ENCODE peak calls at places on chromosomes 11 and 22, in six cellular contexts. G, N, R, O, E and C are unnamed samples.

GRCh38 chr11:132196928-132197327 is 826.5 kb downstream of the NTM start:
- DNase-seq in G (no peak), N (no peak), R (no peak), O (no peak), E (no peak), C (no peak)

GRCh38 chr11:75639752-75640151 is 29.1 kb downstream of the MAP6 start:
- DNase-seq in G (no peak), N (peak), R (peak), O (no peak), E (peak), C (peak)

GRCh38 chr11:16184588-16184987 is 171.8 kb downstream of the SOX6 start:
- DNase-seq in G (no peak), N (no peak), R (no peak), O (no peak), E (no peak), C (no peak)

GRCh38 chr11:46682773-46683752 is 17.4 kb downstream of the ARHGAP1 start:
- DNase-seq in G (no peak), N (no peak), R (no peak), O (no peak), E (no peak), C (peak)

GRCh38 chr11:35615911-35616900 is 2.1 kb upstream of the FJX1 start:
- DNase-seq in G (no peak), N (no peak), R (no peak), O (peak), E (no peak), C (peak)

GRCh38 chr11:1749020-1749758 is 1.2 kb downstream of the IFITM10 start:
- DNase-seq in G (no peak), N (peak), R (no peak), O (no peak), E (no peak), C (peak)

GRCh38 chr22:40244586-40244985 is 66.9 kb downstream of the TNRC6B start:
- DNase-seq in G (no peak), N (no peak), R (no peak), O (no peak), E (no peak), C (no peak)

GRCh38 chr11:71936825-71937224 is 8.0 kb downstream of the RNF121 start:
- DNase-seq in G (no peak), N (no peak), R (no peak), O (no peak), E (no peak), C (peak)

GRCh38 chr11:2932850-2933251 is 3.6 kb upstream of the PHLDA2 start:
- DNase-seq in G (no peak), N (no peak), R (no peak), O (no peak), E (no peak), C (no peak)

GRCh38 chr11:101945418-101945817 is 29.1 kb upstream of the ANGPTL5 start:
- DNase-seq in G (no peak), N (no peak), R (no peak), O (no peak), E (no peak), C (no peak)

GRCh38 chr11:72869845-72870244 is 55.6 kb downstream of the ATG16L2 start:
- DNase-seq in G (no peak), N (no peak), R (no peak), O (no peak), E (no peak), C (no peak)

GRCh38 chr11:80860632-80861031 is 1419.8 kb upstream of the TENM4 start:
- DNase-seq in G (no peak), N (no peak), R (no peak), O (no peak), E (no peak), C (no peak)

GRCh38 chr22:30054067-30054763 is 26.0 kb upstream of the HORMAD2 start:
- DNase-seq in G (no peak), N (no peak), R (no peak), O (no peak), E (no peak), C (peak)

GRCh38 chr11:12818333-12819015 is 144.3 kb downstream of the TEAD1 start:
- DNase-seq in G (no peak), N (peak), R (no peak), O (no peak), E (no peak), C (peak)

GRCh38 chr11:43856988-43857387 is 23.6 kb upstream of the ALKBH3 start:
- DNase-seq in G (no peak), N (no peak), R (no peak), O (no peak), E (no peak), C (no peak)

GRCh38 chr11:11035331-11035730 is 177.5 kb upstream of the ZBED5 start:
- DNase-seq in G (no peak), N (no peak), R (no peak), O (no peak), E (no peak), C (peak)

GRCh38 chr22:41939981-41940852 is 6.7 kb downstream of the CENPM start:
- DNase-seq in G (no peak), N (no peak), R (no peak), O (no peak), E (no peak), C (no peak)

GRCh38 chr11:15346907-15347306 is 232.2 kb downstream of the INSC start:
- DNase-seq in G (no peak), N (no peak), R (no peak), O (no peak), E (no peak), C (no peak)

GRCh38 chr11:92837595-92837994 is 131.9 kb upstream of the MTNR1B start:
- DNase-seq in G (no peak), N (no peak), R (no peak), O (no peak), E (no peak), C (no peak)

GRCh38 chr11:130531061-130531460 is 82.6 kb downstream of the ADAMTS15 start:
- DNase-seq in G (no peak), N (no peak), R (no peak), O (no peak), E (no peak), C (peak)

GRCh38 chr11:122024278-122024677 is 91.7 kb downstream of the BLID start:
- DNase-seq in G (no peak), N (no peak), R (no peak), O (no peak), E (no peak), C (no peak)

GRCh38 chr11:91776660-91777059 is 448.0 kb upstream of the FAT3 start:
- DNase-seq in G (no peak), N (no peak), R (no peak), O (no peak), E (no peak), C (no peak)

GRCh38 chr22:48239461-48240164 is 1477.2 kb downstream of the TBC1D22A start:
- DNase-seq in G (no peak), N (no peak), R (no peak), O (peak), E (no peak), C (no peak)

GRCh38 chr22:18103527-18104269 is 6.9 kb upstream of the TUBA8 start:
- DNase-seq in G (no peak), N (no peak), R (no peak), O (no peak), E (no peak), C (no peak)

GRCh38 chr11:118530683-118531596 is at the start of gene TMEM25:
- DNase-seq in G (no peak), N (peak), R (peak), O (peak), E (peak), C (peak)

GRCh38 chr11:85745626-85746025 is 59.6 kb upstream of the CCDC89 start:
- DNase-seq in G (no peak), N (no peak), R (no peak), O (no peak), E (no peak), C (no peak)

GRCh38 chr11:74710291-74710938 is 20.8 kb downstream of the CHRDL2 start:
- DNase-seq in G (no peak), N (no peak), R (no peak), O (no peak), E (no peak), C (peak)

GRCh38 chr11:35605691-35606090 is 12.6 kb upstream of the FJX1 start:
- DNase-seq in G (no peak), N (peak), R (no peak), O (no peak), E (no peak), C (peak)

GRCh38 chr11:34564807-34565241 is 51.2 kb upstream of the ELF5 start:
- DNase-seq in G (no peak), N (no peak), R (no peak), O (no peak), E (no peak), C (no peak)

GRCh38 chr11:79007811-79008294 is 433.0 kb downstream of the TENM4 start:
- DNase-seq in G (no peak), N (no peak), R (no peak), O (no peak), E (no peak), C (no peak)

GRCh38 chr11:6568191-6568918 is 35.1 kb downstream of the RRP8 start:
- DNase-seq in G (no peak), N (no peak), R (peak), O (no peak), E (peak), C (peak)

GRCh38 chr11:118938491-118939411 is 13.0 kb upstream of the BCL9L start:
- DNase-seq in G (no peak), N (no peak), R (no peak), O (no peak), E (no peak), C (no peak)

GRCh38 chr11:33005175-33005574 is 10.5 kb upstream of the DEPDC7 start:
- DNase-seq in G (no peak), N (no peak), R (no peak), O (no peak), E (peak), C (no peak)

GRCh38 chr11:116226731-116227130 is 546.1 kb downstream of the BUD13 start:
- DNase-seq in G (no peak), N (no peak), R (no peak), O (no peak), E (no peak), C (no peak)

GRCh38 chr22:48955351-48956311 is 872.0 kb downstream of the BRD1 start:
- DNase-seq in G (no peak), N (no peak), R (no peak), O (no peak), E (no peak), C (no peak)

GRCh38 chr11:726278-726915 is 20.4 kb downstream of the EPS8L2 start:
- DNase-seq in G (no peak), N (no peak), R (peak), O (no peak), E (no peak), C (peak)

GRCh38 chr11:109112748-109113378 is 309.1 kb upstream of the C11orf87 start:
- DNase-seq in G (no peak), N (peak), R (no peak), O (no peak), E (no peak), C (peak)

GRCh38 chr22:49677495-49677889 is 150.2 kb downstream of the BRD1 start:
- DNase-seq in G (no peak), N (no peak), R (no peak), O (no peak), E (no peak), C (no peak)

GRCh38 chr11:101061606-101062005 is 68.0 kb downstream of the PGR start:
- DNase-seq in G (no peak), N (no peak), R (no peak), O (no peak), E (no peak), C (peak)

GRCh38 chr11:92932023-92932422 is 37.4 kb upstream of the MTNR1B start:
- DNase-seq in G (no peak), N (no peak), R (no peak), O (no peak), E (no peak), C (peak)

DNA sequence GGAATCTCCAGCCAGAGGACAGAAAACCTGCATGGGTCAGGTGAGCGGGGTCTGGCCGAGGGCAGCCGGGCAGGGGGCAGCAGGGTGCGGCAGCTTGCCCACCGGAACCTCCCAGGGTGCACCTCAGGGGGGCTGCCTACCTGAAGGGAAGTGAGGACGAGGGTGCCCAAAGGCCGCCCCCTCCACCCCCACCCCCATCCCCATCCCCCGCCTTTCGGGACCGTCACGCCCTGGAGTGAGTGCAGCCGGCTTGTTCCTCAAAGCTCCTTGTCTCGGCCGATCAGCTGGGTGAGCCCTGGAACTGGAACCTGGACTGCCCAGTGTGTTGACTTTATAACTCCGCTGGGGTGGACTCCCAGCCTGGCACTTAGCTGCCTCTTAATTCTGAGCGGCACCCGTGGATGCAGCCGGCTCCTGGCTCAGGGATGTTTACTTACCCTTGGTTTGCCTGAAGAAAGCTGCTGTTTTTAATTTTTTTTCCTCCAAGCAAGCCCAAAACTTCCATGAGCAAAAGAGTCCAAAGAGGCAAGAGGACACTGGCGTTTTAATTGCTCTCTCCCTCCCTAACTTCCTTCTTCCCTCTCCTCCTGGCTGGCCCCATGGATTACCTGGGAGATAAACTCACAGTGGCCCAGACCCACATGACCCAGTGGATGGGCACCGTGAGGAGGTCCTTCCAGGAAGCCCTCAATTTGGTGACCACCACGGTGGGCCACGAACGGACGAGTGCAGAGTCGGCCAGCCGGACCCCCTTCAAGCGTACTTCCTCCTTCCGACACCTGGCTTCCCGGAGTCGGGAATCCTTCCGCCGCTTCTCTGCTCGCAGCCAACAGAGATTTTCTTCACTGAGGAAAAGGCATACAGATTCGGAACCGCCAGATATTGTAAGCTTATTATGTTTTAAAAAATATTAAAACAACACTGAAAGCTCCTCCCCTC is 87.8 kb upstream of the CRYBB3 start:
- DNase-seq in G (no peak), N (no peak), R (no peak), O (no peak), E (no peak), C (peak)
- H3K27ac ChIP-seq in G (peak), N (peak), R (no peak), O (peak), E (no peak), C (peak)

DNA sequence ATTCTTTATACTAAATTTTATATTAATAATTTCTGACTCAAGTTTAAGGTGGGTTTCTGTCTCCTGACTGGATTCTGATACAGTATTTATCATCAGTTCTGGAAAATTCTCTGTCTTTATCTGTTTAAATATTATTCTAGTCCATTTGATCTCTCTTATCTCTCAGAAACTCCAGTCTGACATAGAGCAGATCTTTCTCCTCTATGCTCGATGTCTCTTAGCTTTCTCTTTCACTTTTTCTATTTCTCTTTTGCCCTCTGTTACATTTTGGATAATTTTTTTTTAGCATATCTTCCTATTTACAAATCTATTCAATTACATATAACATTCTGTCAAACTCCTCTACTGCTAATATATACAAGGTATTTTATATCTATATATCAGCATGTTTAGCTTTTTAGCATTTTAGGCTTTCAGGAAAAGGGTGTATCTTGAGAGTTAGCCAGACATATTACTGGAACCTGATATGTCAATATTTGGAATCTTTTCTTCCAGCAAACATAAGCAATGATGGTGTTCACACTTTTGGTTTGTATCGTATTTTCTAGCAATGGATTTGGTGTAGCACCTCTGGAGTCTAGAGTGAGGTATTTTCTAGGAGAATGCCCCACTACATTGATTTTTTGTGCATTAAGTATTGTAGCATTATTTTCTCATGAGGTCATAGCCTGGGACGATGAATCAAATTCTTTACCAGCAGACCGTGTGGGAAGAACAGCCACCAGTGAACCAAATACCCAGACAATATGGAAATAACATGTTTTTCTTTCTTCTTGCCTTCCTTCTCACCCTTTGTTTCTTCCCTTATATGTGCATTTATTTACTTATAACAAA is 4.1 kb upstream of the NNMT start:
- DNase-seq in G (no peak), N (no peak), R (no peak), O (no peak), E (no peak), C (no peak)
- H3K4me3 ChIP-seq in G (no peak), N (no peak), R (no peak), O (no peak), E (no peak), C (no peak)

DNA sequence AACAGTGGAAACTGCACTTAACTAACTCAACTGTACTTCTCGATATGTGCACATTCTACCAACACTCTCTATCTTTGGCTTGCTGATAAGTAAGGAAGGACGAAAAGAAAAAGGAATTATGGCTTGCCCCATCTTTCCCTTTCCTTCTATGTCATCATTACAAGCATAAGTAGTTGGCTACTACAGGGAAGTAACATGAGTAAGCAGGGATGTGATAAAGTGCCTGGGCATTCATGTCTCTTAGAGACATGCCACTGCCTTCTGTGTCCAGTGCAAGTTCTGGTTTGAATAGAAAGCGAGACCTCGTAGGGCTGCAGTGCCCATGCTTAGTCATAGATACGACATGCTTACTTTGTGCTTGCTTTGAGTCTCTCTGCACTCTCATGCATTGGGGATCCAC is 342.5 kb downstream of the ETS1 start:
- DNase-seq in G (no peak), N (no peak), R (no peak), O (no peak), E (no peak), C (no peak)
- H3K27ac ChIP-seq in G (no peak), N (no peak), R (no peak), O (no peak), E (no peak), C (no peak)

DNA sequence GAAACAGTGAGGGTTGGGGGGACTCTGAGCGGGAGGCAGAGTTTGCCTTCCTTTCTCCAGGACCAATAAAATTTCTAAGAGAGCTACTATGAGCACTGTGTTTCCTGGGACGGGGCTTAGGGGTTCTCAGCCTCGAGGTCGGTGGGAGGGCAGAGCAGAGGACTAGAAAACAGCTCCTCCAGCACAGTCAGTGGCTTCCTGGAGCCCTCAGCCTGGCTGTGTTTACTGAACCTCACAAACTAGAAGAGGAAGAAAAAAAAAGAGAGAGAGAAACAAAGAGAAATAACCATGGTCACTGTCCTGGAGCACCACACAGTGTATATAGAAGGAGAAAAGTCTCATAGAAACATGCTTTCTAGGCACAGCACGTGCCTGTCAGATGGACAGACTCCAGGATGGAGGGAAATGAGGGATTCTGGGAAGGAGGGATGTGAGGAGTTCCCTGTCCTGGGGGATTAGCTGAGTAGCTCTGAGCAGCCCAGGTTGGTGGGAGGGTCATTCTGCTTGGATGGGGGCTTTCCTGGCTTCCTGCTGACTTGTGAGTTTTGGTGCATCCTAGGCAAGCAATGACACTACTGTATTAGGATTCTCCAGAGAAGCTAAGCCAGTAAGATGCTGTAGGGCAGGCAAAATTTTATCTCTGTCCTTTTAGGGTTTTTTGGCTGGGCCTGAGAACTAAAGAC is 3.1 kb downstream of the GSTP1 start:
- DNase-seq in G (no peak), N (no peak), R (no peak), O (no peak), E (no peak), C (no peak)
- H3K4me3 ChIP-seq in G (no peak), N (no peak), R (no peak), O (no peak), E (no peak), C (no peak)

GRCh38 chr22:38755155-38755910 is 465 bp downstream of the SUN2 start:
- DNase-seq in G (no peak), N (peak), R (peak), O (peak), E (peak), C (peak)
- H3K27ac ChIP-seq in G (no peak), N (peak), R (peak), O (peak), E (peak), C (peak)

DNA sequence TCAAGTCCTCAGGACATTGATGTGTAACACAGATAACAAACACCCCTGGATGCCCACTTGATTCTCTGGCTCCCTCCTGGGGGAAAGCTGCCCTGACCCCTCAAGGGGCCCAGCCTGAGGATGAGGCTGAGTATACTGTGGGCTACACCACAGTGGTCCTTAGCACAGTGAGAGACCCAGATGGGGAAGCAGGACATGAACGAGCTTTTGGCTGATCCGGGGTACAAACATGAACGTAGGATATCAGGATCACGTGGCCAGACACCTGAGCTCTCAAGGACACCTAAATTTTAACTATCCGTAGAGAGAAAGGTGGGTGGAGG is 87.1 kb upstream of the VPREB1 start:
- DNase-seq in G (no peak), N (no peak), R (no peak), O (no peak), E (no peak), C (no peak)
- H3K4me3 ChIP-seq in G (no peak), N (no peak), R (no peak), O (no peak), E (no peak), C (no peak)